ENCODE peak calls at places on chromosomes 12 and 14, in four cellular contexts. I is K562, E is SK-N-SH, R is HepG2. J is an unnamed sample.

GRCh38 chr14:102183922-102184677 is 44.4 kb downstream of the WDR20 start:
- DNase-seq in I (no peak), R (no peak), E (no peak), J (no peak)

GRCh38 chr12:52063986-52064649 is 5.7 kb upstream of the ATG101 start:
- DNase-seq in E (no peak), I (peak), R (no peak), J (no peak)

GRCh38 chr14:42140831-42141279 is 534.2 kb downstream of the LRFN5 start:
- DNase-seq in I (no peak), R (no peak), E (no peak), J (no peak)

GRCh38 chr12:96223411-96224218 is 29.4 kb downstream of the ELK3 start:
- DNase-seq in R (no peak), I (no peak), E (no peak), J (no peak)

GRCh38 chr14:29926228-29926627 is 1.4 kb downstream of the PRKD1 start:
- DNase-seq in R (no peak), I (no peak), E (no peak), J (no peak)

GRCh38 chr14:54818201-54819133 is 84.2 kb downstream of the GCH1 start:
- DNase-seq in R (peak), I (peak), E (peak), J (no peak)

GRCh38 chr12:92065018-92065499 is 80.6 kb downstream of the BTG1 start:
- DNase-seq in R (peak), I (no peak), E (no peak), J (no peak)

GRCh38 chr12:108734200-108734906 is 3.0 kb upstream of the CORO1C start:
- DNase-seq in R (peak), I (peak), E (no peak), J (no peak)

GRCh38 chr12:67434653-67435375 is 165.7 kb downstream of the CAND1 start:
- DNase-seq in I (no peak), R (peak), E (no peak), J (no peak)

GRCh38 chr12:106138646-106139421 is at the start of gene NUAK1:
- DNase-seq in R (no peak), I (no peak), E (peak), J (peak)

GRCh38 chr12:1205512-1206060 is 214.6 kb downstream of the ERC1 start:
- DNase-seq in E (no peak), I (no peak), R (no peak), J (no peak)

GRCh38 chr12:129790331-129790730 is 113.5 kb downstream of the TMEM132D start:
- DNase-seq in E (peak), R (no peak), I (peak), J (no peak)

GRCh38 chr12:120438495-120439198 is 734 bp downstream of the COX6A1 start:
- DNase-seq in R (no peak), I (peak), E (no peak), J (no peak)

GRCh38 chr12:57216014-57216891 is at the start of gene NXPH4:
- DNase-seq in R (no peak), I (peak), E (peak), J (peak)

GRCh38 chr12:102958073-102958829 is 777 bp downstream of the ASCL1 start:
- DNase-seq in E (peak), I (no peak), R (no peak), J (peak)

GRCh38 chr12:2490746-2491145 is 304.0 kb upstream of the FKBP4 start:
- DNase-seq in E (no peak), I (no peak), R (no peak), J (no peak)
- TF ChIP-seq FOXJ3 in E (no peak), I (no peak), R (no peak), J (no peak)

GRCh38 chr12:131164096-131164872 is 210.6 kb downstream of the ADGRD1 start:
- DNase-seq in I (peak), E (peak), R (no peak), J (no peak)
- TF ChIP-seq FOXJ3 in I (no peak), E (no peak), R (no peak), J (no peak)

GRCh38 chr14:33997611-33998010 is 46.7 kb upstream of the EGLN3 start:
- DNase-seq in I (no peak), E (no peak), R (no peak), J (no peak)

GRCh38 chr14:34000396-34000795 is 49.5 kb upstream of the EGLN3 start:
- DNase-seq in E (no peak), I (no peak), R (no peak), J (no peak)

GRCh38 chr14:33998263-33998662 is 47.4 kb upstream of the EGLN3 start:
- DNase-seq in E (no peak), I (no peak), R (no peak), J (no peak)

GRCh38 chr14:33999771-34000291 is 49.0 kb upstream of the EGLN3 start:
- DNase-seq in R (no peak), E (no peak), I (no peak), J (no peak)

DNA sequence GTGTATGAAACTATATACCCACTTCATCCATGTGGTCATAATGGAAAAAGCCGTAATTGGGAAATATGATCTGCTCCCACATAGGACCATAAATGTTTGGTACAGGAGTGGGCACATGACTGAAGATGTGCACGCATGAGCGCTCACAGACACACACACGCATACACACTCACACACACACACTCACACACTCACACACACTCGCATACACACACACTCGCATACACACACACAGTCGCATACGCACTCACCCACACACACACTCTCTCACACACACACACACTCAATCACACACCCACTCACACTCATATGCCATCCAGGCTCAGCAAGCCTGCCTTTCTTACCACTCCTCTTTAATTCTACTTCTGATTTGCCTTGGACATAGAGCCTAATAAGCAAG is 45.6 kb upstream of the EGLN3 start:
- DNase-seq in E (no peak), R (no peak), I (no peak), J (no peak)
- TF ChIP-seq FOXJ3 in E (no peak), R (no peak), I (no peak), J (no peak)

GRCh38 chr14:90319173-90319572 is 12.6 kb downstream of the NRDE2 start:
- DNase-seq in E (no peak), R (no peak), I (no peak), J (no peak)
- TF ChIP-seq FOXJ3 in E (no peak), R (no peak), I (no peak), J (no peak)

DNA sequence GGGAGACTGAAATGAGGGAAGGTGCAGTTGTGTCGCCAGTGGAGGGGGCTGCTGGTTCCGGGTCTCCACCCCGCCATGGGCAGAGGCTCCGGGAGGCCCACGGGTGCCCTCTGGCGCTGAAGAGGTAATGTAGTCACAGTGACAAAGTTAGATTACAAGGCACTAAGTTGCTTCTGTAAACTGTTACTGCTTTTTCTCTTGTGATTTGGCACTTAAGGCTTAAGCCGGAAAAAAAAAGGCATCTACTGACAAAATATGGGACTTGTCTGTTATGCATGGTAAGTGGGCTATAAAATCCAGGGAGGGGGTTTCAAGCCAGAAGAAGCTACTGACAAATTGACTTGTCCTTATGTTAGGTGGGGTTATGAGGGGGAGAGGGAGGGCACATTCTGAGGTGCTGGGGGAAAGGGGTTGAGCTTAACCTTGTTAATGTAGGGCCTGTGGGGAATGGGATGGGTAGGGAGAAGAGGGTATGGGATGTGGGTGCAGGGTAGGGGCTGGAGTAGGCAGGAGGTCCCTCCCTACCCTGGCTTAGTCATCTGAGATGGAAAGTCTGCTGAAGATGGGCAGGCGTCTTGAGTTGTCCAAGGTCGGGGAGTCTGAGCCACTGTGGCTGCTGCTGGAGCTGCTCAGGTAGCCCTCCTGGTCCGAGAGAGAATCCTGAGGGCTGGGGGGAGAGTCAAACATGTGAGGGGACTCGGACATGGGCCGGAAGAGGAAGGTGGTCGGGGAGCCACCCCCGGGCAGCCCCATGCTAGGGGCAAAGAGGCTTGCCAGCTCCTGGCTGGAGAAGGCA is 3.7 kb downstream of the ZFP36L1 start:
- DNase-seq in E (peak), R (peak), I (peak), J (peak)
- TF ChIP-seq FOXJ3 in E (no peak), R (no peak), I (no peak), J (no peak)

GRCh38 chr12:117047810-117048584 is 51.2 kb downstream of the TESC start:
- DNase-seq in E (no peak), I (no peak), R (peak), J (no peak)

GRCh38 chr12:117046425-117046824 is 52.8 kb downstream of the TESC start:
- DNase-seq in E (no peak), R (no peak), I (no peak), J (no peak)

GRCh38 chr12:117048585-117048904 is 50.7 kb downstream of the TESC start:
- DNase-seq in E (no peak), I (no peak), R (no peak), J (no peak)

GRCh38 chr12:117045998-117046374 is 53.2 kb downstream of the TESC start:
- DNase-seq in I (peak), E (peak), R (peak), J (peak)

GRCh38 chr12:117046861-117047530 is 52.2 kb downstream of the TESC start:
- DNase-seq in R (no peak), E (no peak), I (no peak), J (no peak)
- TF ChIP-seq FOXJ3 in R (no peak), E (no peak), I (no peak), J (no peak)

GRCh38 chr12:90229771-90230170 is 521.1 kb upstream of the ATP2B1 start:
- DNase-seq in E (no peak), R (no peak), I (no peak), J (no peak)
- TF ChIP-seq FOXJ3 in E (no peak), R (no peak), I (no peak), J (no peak)

DNA sequence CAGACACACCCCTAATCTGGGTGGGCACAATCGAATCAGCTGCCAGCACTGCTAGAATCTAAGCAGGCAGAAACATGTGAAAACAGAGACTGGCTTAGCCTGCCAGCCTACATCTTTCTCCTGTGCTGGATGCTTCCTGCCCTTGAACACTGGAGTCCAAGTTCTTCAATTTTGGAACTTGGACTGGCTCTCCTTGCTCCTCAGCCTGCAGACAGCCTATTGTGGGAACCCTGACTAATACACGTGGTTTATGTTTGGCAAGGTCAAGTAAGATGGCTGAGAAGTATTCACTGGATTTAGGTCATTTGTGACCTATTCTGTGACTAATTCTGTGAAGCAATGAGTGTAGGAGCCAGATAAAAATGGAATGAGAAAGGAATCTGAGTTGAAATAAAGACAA is 11.0 kb downstream of the GPR135 start:
- DNase-seq in E (no peak), I (no peak), R (no peak), J (no peak)
- TF ChIP-seq FOXJ3 in E (no peak), I (no peak), R (no peak), J (no peak)